ENCODE peak calls at places on chromosomes 3 and 15, in four cellular contexts. K is CD4-positive, CD25-positive, alpha-beta regulatory T cell; T is tibial nerve; W is aorta. P is an unnamed sample. For H3K9me3, the result is how much of the 10 kb centered on the place peaks cover.

GRCh38 chr3:100185847-100186246 is 71.5 kb upstream of the FILIP1L start:
- DNase-seq in W (no peak), T (no peak), K (no peak), P (no peak)

GRCh38 chr3:53545365-53546031 is 51.1 kb downstream of the CACNA1D start:
- DNase-seq in T (no peak), K (no peak), W (no peak), P (no peak)

GRCh38 chr3:151290673-151291072 is 12.3 kb upstream of the P2RY14 start:
- DNase-seq in K (no peak), T (no peak), W (no peak), P (no peak)

GRCh38 chr3:12425850-12426579 is 58.3 kb upstream of the TSEN2 start:
- DNase-seq in K (no peak), T (no peak), W (no peak), P (no peak)

GRCh38 chr3:13548696-13549512 is at the start of gene FBLN2:
- DNase-seq in W (no peak), T (no peak), K (no peak), P (no peak)

GRCh38 chr3:116667324-116667723 is 42.3 kb upstream of the TUSC7 start:
- DNase-seq in K (no peak), T (no peak), W (no peak), P (no peak)

GRCh38 chr3:177615015-177615414 is 417.7 kb upstream of the TBL1XR1 start:
- DNase-seq in W (peak), T (peak), K (no peak), P (no peak)

GRCh38 chr3:137121704-137122314 is 164.0 kb downstream of the IL20RB start:
- DNase-seq in K (no peak), T (peak), W (no peak), P (no peak)

GRCh38 chr3:52119056-52119455 is 35.2 kb downstream of the POC1A start:
- DNase-seq in K (no peak), T (no peak), W (peak), P (no peak)

GRCh38 chr3:13229291-13229949 is 156.2 kb upstream of the IQSEC1 start:
- DNase-seq in K (no peak), W (no peak), T (no peak), P (no peak)

GRCh38 chr3:135352213-135352612 is 557.2 kb downstream of the EPHB1 start:
- DNase-seq in T (no peak), K (no peak), W (no peak), P (no peak)

GRCh38 chr15:35937380-35937779 is 391.4 kb upstream of the DPH6 start:
- DNase-seq in K (no peak), W (no peak), T (no peak), P (no peak)

GRCh38 chr15:101308604-101309435 is 13.8 kb upstream of the SNRPA1 start:
- DNase-seq in T (no peak), W (no peak), K (no peak), P (no peak)

GRCh38 chr15:66008920-66009572 is 139.8 kb downstream of the RAB11A start:
- DNase-seq in K (no peak), T (no peak), W (no peak), P (no peak)

GRCh38 chr3:90024986-90025385 is 917.6 kb downstream of the EPHA3 start:
- DNase-seq in T (no peak), W (no peak), K (no peak), P (no peak)

GRCh38 chr3:22713936-22714335 is 489.2 kb upstream of the UBE2E2 start:
- DNase-seq in T (no peak), K (no peak), W (no peak), P (no peak)

GRCh38 chr3:33141006-33141405 is 27.2 kb downstream of the CRTAP start:
- DNase-seq in W (no peak), K (no peak), T (no peak), P (no peak)

GRCh38 chr3:148873928-148874326 is 8.8 kb downstream of the CPA3 start:
- DNase-seq in T (no peak), K (no peak), W (no peak), P (no peak)

GRCh38 chr15:73598540-73599195 is 34.5 kb downstream of the NPTN start:
- DNase-seq in K (no peak), T (no peak), W (no peak), P (no peak)

GRCh38 chr3:139764069-139764905 is 86.5 kb upstream of the NMNAT3 start:
- DNase-seq in K (no peak), W (no peak), T (no peak), P (no peak)

GRCh38 chr15:91867581-91868026 is 14.1 kb downstream of the SLCO3A1 start:
- DNase-seq in T (no peak), W (peak), K (no peak), P (no peak)

GRCh38 chr3:193869221-193870201 is 266.4 kb upstream of the HES1 start:
- DNase-seq in T (no peak), K (no peak), W (peak), P (no peak)

GRCh38 chr3:110576962-110577361 is 494.7 kb upstream of the NECTIN3 start:
- DNase-seq in W (no peak), K (no peak), T (no peak), P (no peak)

GRCh38 chr3:160133757-160134156 is 91.5 kb upstream of the C3orf80 start:
- DNase-seq in W (no peak), T (no peak), K (no peak), P (no peak)

GRCh38 chr15:78438595-78439285 is 724 bp downstream of the IREB2 start:
- DNase-seq in T (no peak), W (no peak), K (peak), P (no peak)

GRCh38 chr3:174358252-174358651 is 500.9 kb upstream of the NAALADL2 start:
- DNase-seq in T (no peak), W (no peak), K (no peak), P (no peak)

GRCh38 chr3:131174752-131175151 is 148.1 kb downstream of the NEK11 start:
- DNase-seq in T (no peak), W (no peak), K (peak), P (no peak)

GRCh38 chr3:146524961-146525360 is 19.4 kb downstream of the PLSCR1 start:
- DNase-seq in K (no peak), T (no peak), W (no peak), P (no peak)

GRCh38 chr15:99435761-99436346 is 129.9 kb upstream of the MEF2A start:
- DNase-seq in W (peak), K (no peak), T (no peak), P (no peak)

GRCh38 chr15:39304201-39304841 is 276.6 kb upstream of the THBS1 start:
- DNase-seq in T (no peak), W (no peak), K (no peak), P (no peak)

GRCh38 chr3:195815169-195815771 is 3.5 kb upstream of the MUC4 start:
- DNase-seq in K (no peak), T (no peak), W (peak), P (no peak)

GRCh38 chr15:55921744-55922143 is 71.7 kb downstream of the NEDD4 start:
- DNase-seq in W (no peak), T (no peak), K (no peak), P (no peak)

DNA sequence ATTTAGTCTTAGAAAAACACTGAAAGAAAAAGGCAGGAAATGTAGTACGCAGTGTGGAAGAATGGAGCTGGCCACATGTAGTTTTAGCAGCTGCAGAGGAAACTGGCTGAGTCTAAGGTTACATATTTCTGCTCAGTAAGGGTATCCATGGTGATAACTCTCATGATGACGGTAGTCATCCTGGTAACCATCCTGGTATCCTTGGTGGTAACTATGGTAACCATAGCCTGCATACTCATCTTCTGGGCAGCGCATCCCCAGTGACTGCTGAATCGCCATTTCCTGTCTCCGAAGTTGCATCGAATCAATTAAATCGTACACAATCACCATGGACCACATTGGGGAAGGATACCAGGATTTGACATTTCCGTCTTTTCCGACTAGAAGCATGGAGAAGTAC is 35.7 kb downstream of the CCDC80 start:
- DNase-seq in W (no peak), K (no peak), T (no peak), P (no peak)
- H3K27ac ChIP-seq in W (no peak), K (no peak), T (no peak), P (no peak)

DNA sequence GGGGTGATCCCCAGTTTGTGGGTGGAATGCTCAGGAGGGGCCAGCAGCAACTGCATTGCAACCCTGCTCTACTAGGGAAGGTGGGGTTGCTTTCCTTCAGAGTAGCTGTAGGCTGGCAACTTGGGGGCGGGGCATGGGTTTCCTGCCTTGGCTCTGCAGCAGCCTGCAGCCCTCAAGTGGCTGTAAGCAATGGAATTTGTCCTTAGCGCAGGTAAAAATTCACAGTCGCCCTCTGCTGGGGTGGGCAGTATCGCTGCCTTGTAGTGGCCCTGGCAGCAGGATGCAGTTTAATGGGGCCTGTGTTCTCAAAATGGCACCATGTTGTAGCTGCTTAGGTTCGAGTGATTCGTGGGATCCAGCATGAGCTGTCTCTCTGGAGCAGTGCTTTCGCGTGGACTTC is 29.8 kb downstream of the STT3B start:
- DNase-seq in T (no peak), W (no peak), K (no peak), P (peak)
- H3K9me3 ChIP-seq in T (under half), W (under half), K (under half), P (under half)

DNA sequence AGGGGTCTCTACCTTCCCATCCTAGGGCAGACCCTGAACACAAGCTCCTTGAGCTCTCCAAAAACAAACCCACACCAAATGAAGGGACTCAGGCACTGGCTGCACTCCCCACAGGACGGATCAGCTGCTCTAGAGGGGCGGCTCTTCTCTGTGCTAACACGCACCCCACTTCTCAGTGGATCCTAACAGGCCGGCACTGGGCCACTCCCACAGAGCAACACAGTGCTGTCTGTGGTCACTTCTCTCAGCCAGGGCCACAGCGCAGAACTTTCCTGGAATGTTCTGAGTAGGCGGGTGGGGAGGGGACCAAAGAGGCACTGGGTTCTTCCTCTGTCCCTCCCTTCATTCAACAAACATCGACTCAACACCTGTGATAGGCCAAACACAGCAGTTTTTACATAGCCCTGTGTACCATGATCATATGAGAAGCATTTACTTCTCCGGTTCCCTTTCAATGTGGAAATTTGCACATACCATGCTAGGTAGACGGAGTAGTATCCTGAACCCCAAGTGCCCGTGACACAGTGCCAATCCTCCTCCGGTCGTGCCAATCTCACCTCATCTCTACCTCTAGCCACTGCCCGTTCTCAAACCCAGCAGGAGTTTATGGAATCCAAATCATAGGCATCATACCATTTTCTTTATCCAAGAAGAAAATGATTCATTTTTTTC is 98.1 kb downstream of the LRIG1 start:
- DNase-seq in W (no peak), K (no peak), T (no peak), P (no peak)
- H3K27ac ChIP-seq in W (no peak), K (no peak), T (no peak), P (no peak)

DNA sequence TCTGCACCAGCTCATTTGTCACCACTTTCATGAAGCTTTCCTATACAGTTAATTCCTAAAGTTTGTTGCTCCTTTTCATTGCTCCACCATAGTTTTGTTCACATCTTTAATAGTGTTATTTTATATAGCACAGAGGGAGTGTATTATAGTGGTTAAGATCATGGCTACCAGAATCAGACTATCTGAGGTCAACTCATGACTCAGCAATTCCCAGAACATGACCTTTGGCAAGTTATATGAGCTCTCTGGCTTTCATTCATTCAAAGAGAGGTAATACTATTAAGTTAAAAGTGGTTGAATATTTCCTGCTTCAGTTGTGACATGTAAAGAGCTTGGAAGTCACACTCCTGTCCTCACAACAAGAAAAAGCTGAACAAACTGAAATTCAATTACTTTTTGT is 1073.5 kb downstream of the NAALADL2 start:
- DNase-seq in W (no peak), T (no peak), K (no peak), P (no peak)
- H3K9me3 ChIP-seq in W (under half), T (under half), K (under half), P (under half)

GRCh38 chr3:18079739-18080138 is 337.3 kb upstream of the TBC1D5 start:
- DNase-seq in W (no peak), K (no peak), T (no peak), P (no peak)
- H3K27ac ChIP-seq in W (no peak), K (no peak), T (no peak), P (no peak)

GRCh38 chr3:98109789-98110188 is 20.7 kb upstream of the OR5H1 start:
- DNase-seq in T (no peak), W (no peak), K (no peak), P (no peak)
- H3K9me3 ChIP-seq in T (under half), W (under half), K (under half), P (under half)

GRCh38 chr3:48504051-48504946 is at the start of gene SHISA5:
- DNase-seq in K (peak), T (peak), W (peak), P (peak)
- H3K27ac ChIP-seq in K (peak), T (peak), W (peak), P (peak)

GRCh38 chr15:26460165-26460564 is 312.7 kb downstream of the GABRB3 start:
- DNase-seq in W (no peak), K (no peak), T (no peak), P (no peak)

DNA sequence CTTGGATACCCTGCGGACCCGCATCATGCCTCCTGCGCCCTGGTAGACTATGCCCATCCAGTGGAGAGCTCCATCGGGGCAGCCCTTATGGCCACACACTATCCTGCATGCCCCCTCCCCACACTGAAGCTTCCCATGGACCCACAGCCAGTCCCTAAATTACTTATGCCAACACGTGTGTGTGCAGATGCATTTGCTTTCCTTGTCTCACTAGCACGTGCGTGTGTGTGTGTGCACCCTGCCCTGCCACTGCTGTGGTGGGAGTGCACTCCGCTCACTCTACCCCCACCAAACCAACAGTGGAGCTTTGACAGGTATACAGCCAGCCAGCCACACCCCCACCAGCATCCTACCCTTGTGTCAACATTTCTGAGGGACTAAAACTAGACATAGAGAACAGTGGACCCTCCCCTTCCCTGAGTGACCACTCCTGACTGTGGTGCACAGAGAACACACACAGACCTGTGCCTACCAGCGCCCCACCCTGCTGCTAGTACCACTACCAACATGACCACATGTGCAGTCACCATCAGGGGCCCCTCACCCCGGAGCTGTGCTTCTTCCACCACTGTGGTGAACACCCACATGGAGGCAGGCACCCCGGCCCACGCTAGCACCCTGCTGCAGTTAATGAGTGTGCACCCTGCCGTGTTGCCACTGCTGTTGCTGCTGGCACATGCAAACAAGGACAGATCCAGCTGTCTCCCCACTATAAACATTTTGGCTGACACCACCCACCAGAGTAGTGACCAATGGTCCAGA is 310.8 kb downstream of the GABRB3 start:
- DNase-seq in K (no peak), T (no peak), W (no peak), P (no peak)
- H3K9me3 ChIP-seq in K (under half), T (under half), W (under half), P (under half)